ENCODE peak calls at places on chromosome 16, in nine cellular contexts. J is activated CD4-positive, alpha-beta T cell treated with anti-CD3 and anti-CD28 coated beads, Interleukin-2, amount 50 U/mL, for 1 hour; T is PC-9; W is left colon; C is GM04503; A is stimulated activated CD8-positive, alpha-beta memory T cell treated with anti-CD3 and anti-CD28 coated beads, Interleukin-2, amount 100 ng/mL, for 1 hour; Q is NCI-H1048; V is dorsolateral prefrontal cortex; Z is fibroblast of lung. B is an unnamed sample.

GRCh38 chr16:11348737-11349598 is 3.7 kb downstream of the RMI2 start:
- DNase-seq in J (no peak), T (no peak), W (no peak), C (no peak), A (no peak), Q (no peak), V (no peak), Z (no peak), B (no peak)

GRCh38 chr16:31429314-31429713 is 1.2 kb upstream of the COX6A2 start:
- DNase-seq in J (no peak), T (no peak), W (no peak), C (no peak), A (no peak), Q (no peak), V (no peak), Z (no peak), B (no peak)

GRCh38 chr16:68981971-68982370 is 123.5 kb upstream of the HAS3 start:
- DNase-seq in J (no peak), T (no peak), W (no peak), C (no peak), A (no peak), Q (no peak), V (no peak), Z (no peak), B (no peak)

GRCh38 chr16:30407794-30408534 is 558 bp downstream of the ZNF771 start:
- DNase-seq in J (no peak), T (peak; percentile 51), W (no peak), C (no peak), A (no peak), Q (no peak), V (no peak), Z (no peak), B (no peak)

GRCh38 chr16:2260250-2260649 is 7.7 kb downstream of the RNPS1 start:
- DNase-seq in J (no peak), T (no peak), W (no peak), C (no peak), A (no peak), Q (no peak), V (no peak), Z (no peak), B (no peak)

GRCh38 chr16:55657616-55658015 is 1.8 kb downstream of the SLC6A2 start:
- DNase-seq in J (no peak), T (no peak), W (no peak), C (no peak), A (no peak), Q (no peak), V (no peak), Z (no peak), B (no peak)

GRCh38 chr16:68645494-68646388 is 631 bp downstream of the CDH3 start:
- DNase-seq in J (no peak), T (no peak), W (peak; percentile 11), C (no peak), A (no peak), Q (no peak), V (no peak), Z (no peak), B (no peak)

GRCh38 chr16:1533443-1533951 is at the start of gene TMEM204:
- DNase-seq in J (peak; percentile 41), T (no peak), W (peak; percentile 45), C (peak; percentile 50), A (no peak), Q (no peak), V (no peak), Z (peak; percentile 11), B (no peak)

GRCh38 chr16:89031715-89032659 is 55.0 kb upstream of the CBFA2T3 start:
- DNase-seq in J (peak; percentile 48), T (no peak), W (peak; percentile 37), C (no peak), A (peak; percentile 9), Q (no peak), V (peak; percentile 21), Z (no peak), B (no peak)

GRCh38 chr16:53080345-53081031 is 25.7 kb downstream of the CHD9 start:
- DNase-seq in J (no peak), T (no peak), W (no peak), C (peak; percentile 73), A (no peak), Q (no peak), V (no peak), Z (peak; percentile 90), B (no peak)

GRCh38 chr16:69932691-69933392 is 18.3 kb upstream of the CLEC18A start:
- DNase-seq in J (no peak), T (no peak), W (no peak), C (no peak), A (no peak), Q (no peak), V (no peak), Z (no peak), B (no peak)

GRCh38 chr16:84198401-84198800 is 7.4 kb downstream of the ADAD2 start:
- DNase-seq in J (no peak), T (no peak), W (no peak), C (no peak), A (no peak), Q (no peak), V (no peak), Z (peak; percentile 81), B (no peak)